ENCODE peak calls at places on chromosomes 11 and 22, in six cellular contexts. E is putamen, T is NCI-H1930, G is heart left ventricle, L is H9, Y is erythroblast. H is an unnamed sample.

GRCh38 chr11:12496181-12497025 is 119.0 kb downstream of the PARVA start:
- DNase-seq in L (peak; percentile 41), G (no peak), E (no peak), T (no peak), Y (no peak), H (no peak)

GRCh38 chr22:31583861-31584485 is 78.0 kb downstream of the PISD start:
- DNase-seq in T (no peak), E (no peak), Y (no peak), G (no peak), L (no peak), H (no peak)

GRCh38 chr22:23281406-23282088 is 101.2 kb downstream of the BCR start:
- DNase-seq in G (peak; percentile 89), Y (peak; percentile 78), L (peak; percentile 89), E (peak; percentile 75), T (peak; percentile 20), H (peak; percentile 85)

GRCh38 chr11:64131657-64132387 is 34.1 kb downstream of the MACROD1 start:
- DNase-seq in Y (no peak), T (no peak), E (no peak), L (no peak), G (no peak), H (no peak)

GRCh38 chr11:125968363-125968762 is 22.5 kb downstream of the VSIG10L2 start:
- DNase-seq in G (no peak), L (no peak), Y (no peak), E (no peak), T (no peak), H (no peak)

GRCh38 chr22:23938328-23939016 is 22.5 kb downstream of the GSTT2B start:
- DNase-seq in T (no peak), Y (no peak), E (no peak), L (no peak), G (no peak), H (no peak)

GRCh38 chr11:128483211-128483788 is 104.1 kb downstream of the ETS1 start:
- DNase-seq in L (no peak), E (no peak), Y (no peak), G (no peak), T (no peak), H (no peak)

GRCh38 chr22:49613108-49613507 is 214.6 kb downstream of the BRD1 start:
- DNase-seq in T (no peak), G (peak; percentile 44), Y (no peak), E (no peak), L (no peak), H (no peak)

GRCh38 chr11:104163100-104164027 is 583 bp downstream of the PDGFD start:
- DNase-seq in G (no peak), Y (peak; percentile 19), E (no peak), L (peak; percentile 66), T (no peak), H (no peak)

GRCh38 chr22:28884754-28885375 is 1.5 kb downstream of the ZNRF3 start:
- DNase-seq in E (no peak), T (no peak), L (no peak), Y (peak; percentile 25), G (no peak), H (no peak)

GRCh38 chr11:1456596-1457325 is 29.8 kb downstream of the MOB2 start:
- DNase-seq in Y (no peak), L (no peak), G (no peak), E (no peak), T (no peak), H (no peak)

GRCh38 chr11:2300290-2300935 is 1.3 kb downstream of the C11orf21 start:
- DNase-seq in L (no peak), G (peak; percentile 55), E (no peak), T (no peak), Y (peak; percentile 48), H (no peak)

GRCh38 chr11:64173616-64174355 is 7.9 kb upstream of the MACROD1 start:
- DNase-seq in Y (no peak), G (no peak), T (no peak), L (no peak), E (no peak), H (no peak)

GRCh38 chr11:9625158-9625557 is 38.7 kb upstream of the SWAP70 start:
- DNase-seq in L (no peak), G (no peak), T (no peak), E (no peak), Y (no peak), H (peak; percentile 92)

GRCh38 chr11:133936551-133936950 is 20.2 kb downstream of the IGSF9B start:
- DNase-seq in T (no peak), Y (no peak), L (no peak), E (no peak), G (peak; percentile 54), H (no peak)

GRCh38 chr22:25057013-25057881 is 104.7 kb downstream of the KIAA1671 start:
- DNase-seq in E (no peak), Y (peak; percentile 69), G (peak; percentile 86), L (peak; percentile 90), T (peak; percentile 51), H (peak; percentile 70)

GRCh38 chr22:45991108-45991507 is 14.1 kb upstream of the WNT7B start:
- DNase-seq in Y (no peak), E (no peak), T (no peak), G (no peak), L (no peak), H (no peak)

H was measured in thyroid gland.